ENCODE peak calls at places on chromosome 3, in five cellular contexts. One of them, this sample, is unnamed.

GRCh38 chr3:105459566-105460290 is 93.0 kb downstream of the ALCAM start:
- DNase-seq in uterus: no peak
- DNase-seq in upper lobe of right lung: no peak
- DNase-seq in MG63: no peak
- DNase-seq in NB4: no peak
- DNase-seq in this sample: no peak

GRCh38 chr3:114659109-114660081 is 365.6 kb downstream of the TIGIT start:
- DNase-seq in NB4: peak; percentile 5
- DNase-seq in uterus: no peak
- DNase-seq in upper lobe of right lung: no peak
- DNase-seq in MG63: no peak
- DNase-seq in this sample: no peak

GRCh38 chr3:25037049-25037547 is 391.0 kb upstream of the RARB start:
- DNase-seq in NB4: no peak
- DNase-seq in upper lobe of right lung: no peak
- DNase-seq in uterus: peak; percentile 18
- DNase-seq in MG63: no peak
- DNase-seq in this sample: peak; percentile 52

GRCh38 chr3:172102123-172102882 is 62.9 kb downstream of the FNDC3B start:
- DNase-seq in upper lobe of right lung: no peak
- DNase-seq in MG63: no peak
- DNase-seq in uterus: no peak
- DNase-seq in NB4: peak; percentile 57
- DNase-seq in this sample: no peak

GRCh38 chr3:182567666-182568065 is 225.6 kb upstream of the ATP11B start:
- DNase-seq in MG63: no peak
- DNase-seq in upper lobe of right lung: no peak
- DNase-seq in NB4: no peak
- DNase-seq in uterus: no peak
- DNase-seq in this sample: no peak

GRCh38 chr3:15809313-15809712 is 11.5 kb upstream of the ANKRD28 start:
- DNase-seq in MG63: no peak
- DNase-seq in upper lobe of right lung: no peak
- DNase-seq in NB4: no peak
- DNase-seq in uterus: no peak
- DNase-seq in this sample: no peak

GRCh38 chr3:98553021-98553563 is 21.3 kb downstream of the GPR15 start:
- DNase-seq in upper lobe of right lung: no peak
- DNase-seq in MG63: no peak
- DNase-seq in NB4: no peak
- DNase-seq in uterus: no peak
- DNase-seq in this sample: no peak

GRCh38 chr3:52093751-52094525 is 37.6 kb upstream of the DUSP7 start:
- DNase-seq in uterus: no peak
- DNase-seq in NB4: no peak
- DNase-seq in upper lobe of right lung: peak; percentile 59
- DNase-seq in MG63: no peak
- DNase-seq in this sample: peak; percentile 63

GRCh38 chr3:147410126-147410517 is 957 bp downstream of the ZIC1 start:
- DNase-seq in uterus: no peak
- DNase-seq in MG63: no peak
- DNase-seq in NB4: no peak
- DNase-seq in upper lobe of right lung: no peak
- DNase-seq in this sample: no peak

GRCh38 chr3:6262035-6262434 is 598.9 kb upstream of the GRM7 start:
- DNase-seq in uterus: no peak
- DNase-seq in MG63: no peak
- DNase-seq in NB4: no peak
- DNase-seq in upper lobe of right lung: no peak
- DNase-seq in this sample: no peak

DNA sequence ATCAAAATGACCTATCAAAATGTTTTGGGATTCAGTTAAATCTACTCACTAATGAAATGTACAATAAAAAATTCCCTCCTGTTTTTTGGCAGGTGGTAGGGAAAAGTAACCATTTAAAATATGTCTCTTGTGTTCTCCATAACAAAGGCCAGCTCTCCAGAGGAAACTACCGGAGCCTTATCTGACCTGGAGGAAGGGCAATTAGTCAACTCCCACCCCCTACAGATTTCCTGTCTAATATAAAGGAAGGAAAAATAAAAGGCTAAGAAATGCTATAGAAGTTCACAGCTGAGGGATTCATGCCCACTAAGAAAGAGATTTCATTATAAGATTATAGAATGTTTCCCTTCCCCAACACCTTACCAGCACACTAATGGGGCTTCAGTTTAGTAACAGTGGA is 376.5 kb upstream of the KCNMB2 start:
- DNase-seq in upper lobe of right lung: no peak
- DNase-seq in uterus: no peak
- DNase-seq in MG63: no peak
- DNase-seq in NB4: no peak
- DNase-seq in this sample: no peak
- H3K4me3 ChIP-seq in upper lobe of right lung: no peak overlapping the region
- H3K4me3 ChIP-seq in uterus: no peak overlapping the region
- H3K4me3 ChIP-seq in MG63: no peak overlapping the region
- H3K4me3 ChIP-seq in NB4: no peak overlapping the region
- H3K4me3 ChIP-seq in this sample: no peak overlapping the region

GRCh38 chr3:111999924-112000835 is 1.5 kb downstream of the TAGLN3 start:
- DNase-seq in uterus: no peak
- DNase-seq in NB4: no peak
- DNase-seq in upper lobe of right lung: no peak
- DNase-seq in MG63: no peak
- DNase-seq in this sample: no peak

GRCh38 chr3:112001516-112001915 is 2.8 kb downstream of the TAGLN3 start:
- DNase-seq in MG63: no peak
- DNase-seq in uterus: no peak
- DNase-seq in NB4: no peak
- DNase-seq in upper lobe of right lung: no peak
- DNase-seq in this sample: no peak

GRCh38 chr3:112002458-112002971 is 3.8 kb downstream of the TAGLN3 start:
- DNase-seq in uterus: no peak
- DNase-seq in upper lobe of right lung: no peak
- DNase-seq in NB4: peak; percentile 6
- DNase-seq in MG63: peak; percentile 70
- DNase-seq in this sample: no peak

GRCh38 chr3:111998661-111999641 is at the start of gene TAGLN3:
- DNase-seq in upper lobe of right lung: no peak
- DNase-seq in NB4: no peak
- DNase-seq in MG63: no peak
- DNase-seq in uterus: no peak
- DNase-seq in this sample: no peak

DNA sequence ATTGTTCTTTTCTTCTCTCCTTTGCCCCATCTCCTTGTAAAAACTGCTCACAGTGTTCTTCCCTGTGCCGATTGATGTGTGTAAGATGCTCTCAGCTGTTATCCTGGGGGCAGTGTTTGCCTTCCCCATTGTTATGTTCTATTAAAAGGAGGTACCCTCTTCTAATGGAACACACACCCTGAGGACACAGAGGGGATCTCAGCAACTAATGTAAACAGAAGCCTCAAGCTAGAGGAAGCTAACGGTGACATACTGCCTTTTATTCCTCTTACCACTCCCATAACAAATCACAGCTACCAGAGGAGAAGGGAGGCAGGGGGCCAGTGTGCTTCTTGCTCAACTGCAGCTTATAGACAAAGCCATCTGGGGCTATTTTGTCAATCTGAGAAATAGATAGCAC is 2.2 kb downstream of the TAGLN3 start:
- DNase-seq in uterus: no peak
- DNase-seq in NB4: no peak
- DNase-seq in upper lobe of right lung: no peak
- DNase-seq in MG63: no peak
- DNase-seq in this sample: no peak
- H3K4me3 ChIP-seq in uterus: no peak overlapping the region
- H3K4me3 ChIP-seq in NB4: no peak overlapping the region
- H3K4me3 ChIP-seq in upper lobe of right lung: no peak overlapping the region
- H3K4me3 ChIP-seq in MG63: no peak overlapping the region
- H3K4me3 ChIP-seq in this sample: no peak overlapping the region

GRCh38 chr3:102668247-102668646 is 233.4 kb downstream of the ZPLD1 start:
- DNase-seq in uterus: no peak
- DNase-seq in NB4: no peak
- DNase-seq in upper lobe of right lung: no peak
- DNase-seq in MG63: no peak
- DNase-seq in this sample: no peak

GRCh38 chr3:102674284-102674683 is 239.5 kb downstream of the ZPLD1 start:
- DNase-seq in MG63: no peak
- DNase-seq in upper lobe of right lung: no peak
- DNase-seq in uterus: no peak
- DNase-seq in NB4: no peak
- DNase-seq in this sample: no peak

GRCh38 chr3:102676424-102676823 is 241.6 kb downstream of the ZPLD1 start:
- DNase-seq in MG63: no peak
- DNase-seq in NB4: no peak
- DNase-seq in uterus: no peak
- DNase-seq in upper lobe of right lung: no peak
- DNase-seq in this sample: no peak

GRCh38 chr3:102671005-102671404 is 236.2 kb downstream of the ZPLD1 start:
- DNase-seq in NB4: no peak
- DNase-seq in MG63: no peak
- DNase-seq in upper lobe of right lung: no peak
- DNase-seq in uterus: no peak
- DNase-seq in this sample: no peak

DNA sequence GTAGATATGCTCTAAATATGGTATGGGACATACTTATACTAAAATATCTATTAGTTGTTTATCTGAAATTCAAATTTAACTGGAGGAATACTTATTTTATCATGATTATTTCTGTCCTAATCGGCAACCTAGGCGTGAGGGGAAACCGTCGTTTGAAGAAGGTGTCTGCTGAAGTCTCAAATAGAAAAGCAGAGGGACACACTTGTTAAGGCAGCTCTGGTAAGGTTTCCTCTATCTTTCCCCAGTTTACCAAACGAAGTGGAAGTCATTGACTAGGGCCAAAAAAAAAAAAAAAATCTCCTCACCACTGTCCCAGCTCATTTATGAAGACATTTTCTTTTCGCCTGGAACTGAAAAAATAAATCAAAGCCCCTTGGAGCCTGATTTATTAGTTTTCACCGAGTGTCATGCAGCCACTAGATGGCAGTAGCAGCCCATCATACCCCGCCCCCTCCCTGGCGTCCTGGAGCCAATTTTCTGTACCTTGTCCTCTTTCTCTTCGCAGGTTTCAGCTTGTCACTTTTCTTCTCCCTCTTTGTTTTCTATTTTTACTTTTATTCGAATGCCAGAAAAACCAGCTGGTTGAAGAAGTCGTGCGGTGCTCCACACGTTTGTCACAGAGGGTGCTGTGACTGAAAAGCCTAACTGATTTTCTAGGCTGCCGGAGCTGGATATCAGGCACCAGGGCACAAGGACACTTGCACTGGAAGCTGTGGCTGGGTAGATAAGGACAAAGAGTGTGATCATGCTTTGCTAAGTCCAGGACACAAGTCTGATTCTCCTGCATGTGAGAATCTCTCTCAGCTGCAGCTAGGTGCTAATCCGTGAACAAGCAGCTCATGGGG is 238.7 kb downstream of the ZPLD1 start:
- DNase-seq in NB4: peak; percentile 58
- DNase-seq in uterus: peak; percentile 18
- DNase-seq in MG63: peak; percentile 40
- DNase-seq in upper lobe of right lung: peak; percentile 69
- DNase-seq in this sample: peak; percentile 22
- H3K4me3 ChIP-seq in NB4: no peak overlapping the region
- H3K4me3 ChIP-seq in uterus: no peak overlapping the region
- H3K4me3 ChIP-seq in MG63: peak overlapping the region; percentile 3
- H3K4me3 ChIP-seq in upper lobe of right lung: peak overlapping the region; percentile 19
- H3K4me3 ChIP-seq in this sample: no peak overlapping the region

GRCh38 chr3:186785517-186786018 is 2.2 kb downstream of the EIF4A2 start:
- DNase-seq in upper lobe of right lung: no peak
- DNase-seq in MG63: no peak
- DNase-seq in NB4: no peak
- DNase-seq in uterus: no peak
- DNase-seq in this sample: no peak

GRCh38 chr3:186788482-186789370 is 5.3 kb downstream of the EIF4A2 start:
- DNase-seq in uterus: no peak
- DNase-seq in NB4: no peak
- DNase-seq in MG63: no peak
- DNase-seq in upper lobe of right lung: no peak
- DNase-seq in this sample: no peak

GRCh38 chr3:186787642-186788481 is 4.5 kb downstream of the EIF4A2 start:
- DNase-seq in NB4: no peak
- DNase-seq in MG63: no peak
- DNase-seq in upper lobe of right lung: no peak
- DNase-seq in uterus: no peak
- DNase-seq in this sample: no peak

GRCh38 chr3:186784820-186785516 is 1.6 kb downstream of the EIF4A2 start:
- DNase-seq in MG63: no peak
- DNase-seq in uterus: no peak
- DNase-seq in upper lobe of right lung: no peak
- DNase-seq in NB4: no peak
- DNase-seq in this sample: no peak

GRCh38 chr3:186786810-186787375 is 3.5 kb downstream of the EIF4A2 start:
- DNase-seq in MG63: no peak
- DNase-seq in uterus: no peak
- DNase-seq in upper lobe of right lung: no peak
- DNase-seq in NB4: no peak
- DNase-seq in this sample: no peak
- H3K4me3 ChIP-seq in MG63: peak overlapping the region; percentile 97
- H3K4me3 ChIP-seq in uterus: no peak overlapping the region
- H3K4me3 ChIP-seq in upper lobe of right lung: peak overlapping the region; percentile 88
- H3K4me3 ChIP-seq in NB4: peak overlapping the region; percentile 99
- H3K4me3 ChIP-seq in this sample: peak overlapping the region; percentile 75

DNA sequence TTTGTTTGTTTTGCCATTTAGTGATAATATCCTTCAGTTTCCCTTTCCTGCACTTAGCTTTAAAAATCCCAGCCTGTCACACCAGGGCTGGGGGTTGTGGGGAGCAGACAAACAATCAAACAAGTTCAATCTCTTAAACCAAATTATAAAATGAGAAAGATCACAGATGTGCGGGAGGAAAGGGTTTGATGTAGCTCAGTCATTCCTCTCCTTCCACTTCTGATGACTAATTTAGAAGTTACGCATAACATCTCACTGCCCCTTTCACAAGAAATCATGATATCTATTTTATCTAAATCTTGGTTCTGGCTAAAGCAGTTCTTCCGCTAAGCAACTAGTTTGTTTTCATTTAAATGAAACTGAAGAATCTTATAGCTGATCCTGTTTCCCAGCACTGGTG is 34.1 kb upstream of the ATG7 start:
- DNase-seq in MG63: no peak
- DNase-seq in uterus: no peak
- DNase-seq in upper lobe of right lung: no peak
- DNase-seq in NB4: no peak
- DNase-seq in this sample: peak; percentile 59
- H3K4me3 ChIP-seq in MG63: no peak overlapping the region
- H3K4me3 ChIP-seq in uterus: no peak overlapping the region
- H3K4me3 ChIP-seq in upper lobe of right lung: no peak overlapping the region
- H3K4me3 ChIP-seq in NB4: no peak overlapping the region
- H3K4me3 ChIP-seq in this sample: no peak overlapping the region

DNA sequence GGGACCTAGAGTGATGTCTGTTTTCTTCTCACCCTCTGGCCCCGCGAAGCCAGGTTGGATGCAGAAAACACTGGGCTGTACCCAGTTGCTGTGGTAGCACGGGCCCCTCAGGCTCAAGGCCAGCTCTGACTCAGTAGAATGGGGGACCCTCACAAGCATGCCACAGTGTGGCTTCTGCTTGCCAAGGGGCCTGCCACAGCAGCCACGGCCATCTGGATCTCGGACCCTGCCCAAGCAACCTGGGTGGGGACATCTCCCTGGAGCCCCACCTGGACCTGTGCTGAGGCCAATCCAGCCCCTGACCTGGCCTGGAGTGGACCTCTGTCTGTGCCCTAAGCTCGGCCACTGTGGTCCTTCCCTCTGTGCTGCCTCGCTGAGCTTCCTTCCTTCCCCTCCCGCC is 59.0 kb downstream of the MGLL start:
- DNase-seq in uterus: no peak
- DNase-seq in upper lobe of right lung: no peak
- DNase-seq in NB4: no peak
- DNase-seq in MG63: no peak
- DNase-seq in this sample: no peak
- H3K4me3 ChIP-seq in uterus: no peak overlapping the region
- H3K4me3 ChIP-seq in upper lobe of right lung: no peak overlapping the region
- H3K4me3 ChIP-seq in NB4: no peak overlapping the region
- H3K4me3 ChIP-seq in MG63: no peak overlapping the region
- H3K4me3 ChIP-seq in this sample: no peak overlapping the region